ENCODE peak calls at places on chromosomes 4 and X, in seven cellular contexts. One of them, this sample, is unnamed.

GRCh38 chr4:126174627-126175026 is 859.9 kb downstream of the FAT4 start:
- DNase-seq in psoas muscle: no peak
- DNase-seq in nephron progenitor cell: no peak
- DNase-seq in body of pancreas: no peak
- DNase-seq in uterus: no peak
- DNase-seq in Calu3: no peak
- DNase-seq in RWPE2: no peak
- DNase-seq in this sample: no peak

GRCh38 chr4:121950680-121951569 is 935 bp downstream of the TRPC3 start:
- DNase-seq in psoas muscle: peak; percentile 52
- DNase-seq in nephron progenitor cell: peak; percentile 41
- DNase-seq in body of pancreas: peak; percentile 39
- DNase-seq in uterus: peak; percentile 34
- DNase-seq in Calu3: no peak
- DNase-seq in RWPE2: peak; percentile 61
- DNase-seq in this sample: peak; percentile 45

GRCh38 chr4:158410272-158410671 is 111.4 kb upstream of the RXFP1 start:
- DNase-seq in psoas muscle: no peak
- DNase-seq in nephron progenitor cell: no peak
- DNase-seq in body of pancreas: no peak
- DNase-seq in uterus: no peak
- DNase-seq in Calu3: no peak
- DNase-seq in RWPE2: no peak
- DNase-seq in this sample: no peak

GRCh38 chr4:113645771-113646455 is 115.6 kb downstream of the CAMK2D start:
- DNase-seq in psoas muscle: no peak
- DNase-seq in nephron progenitor cell: no peak
- DNase-seq in body of pancreas: peak; percentile 71
- DNase-seq in uterus: no peak
- DNase-seq in Calu3: peak; percentile 32
- DNase-seq in RWPE2: peak; percentile 42
- DNase-seq in this sample: no peak

GRCh38 chrX:9885150-9885549 is 82.0 kb upstream of the CLDN34 start:
- DNase-seq in psoas muscle: peak; percentile 64
- DNase-seq in nephron progenitor cell: peak; percentile 63
- DNase-seq in body of pancreas: peak; percentile 72
- DNase-seq in uterus: no peak
- DNase-seq in Calu3: peak; percentile 77
- DNase-seq in RWPE2: no peak
- DNase-seq in this sample: peak; percentile 50

GRCh38 chrX:118164138-118164537 is 47.5 kb upstream of the KLHL13 start:
- DNase-seq in psoas muscle: no peak
- DNase-seq in nephron progenitor cell: no peak
- DNase-seq in body of pancreas: no peak
- DNase-seq in uterus: no peak
- DNase-seq in Calu3: no peak
- DNase-seq in RWPE2: no peak
- DNase-seq in this sample: no peak

GRCh38 chr4:130172156-130172555 is 1076.2 kb downstream of the C4orf33 start:
- DNase-seq in psoas muscle: no peak
- DNase-seq in nephron progenitor cell: no peak
- DNase-seq in body of pancreas: no peak
- DNase-seq in uterus: no peak
- DNase-seq in Calu3: no peak
- DNase-seq in RWPE2: no peak
- DNase-seq in this sample: no peak

GRCh38 chr4:100165809-100166208 is 24.5 kb downstream of the DDIT4L start:
- DNase-seq in psoas muscle: no peak
- DNase-seq in nephron progenitor cell: no peak
- DNase-seq in body of pancreas: no peak
- DNase-seq in uterus: no peak
- DNase-seq in Calu3: no peak
- DNase-seq in RWPE2: no peak
- DNase-seq in this sample: no peak

GRCh38 chr4:20254517-20255250 is 3.0 kb downstream of the SLIT2 start:
- DNase-seq in psoas muscle: peak; percentile 57
- DNase-seq in nephron progenitor cell: peak; percentile 75
- DNase-seq in body of pancreas: peak; percentile 19
- DNase-seq in uterus: peak; percentile 36
- DNase-seq in Calu3: no peak
- DNase-seq in RWPE2: peak; percentile 42
- DNase-seq in this sample: no peak

GRCh38 chr4:40305329-40306193 is 29.6 kb upstream of the CHRNA9 start:
- DNase-seq in psoas muscle: no peak
- DNase-seq in nephron progenitor cell: no peak
- DNase-seq in body of pancreas: no peak
- DNase-seq in uterus: no peak
- DNase-seq in Calu3: no peak
- DNase-seq in RWPE2: no peak
- DNase-seq in this sample: no peak

GRCh38 chr4:113457886-113458285 is 303.7 kb downstream of the CAMK2D start:
- DNase-seq in psoas muscle: no peak
- DNase-seq in nephron progenitor cell: no peak
- DNase-seq in body of pancreas: no peak
- DNase-seq in uterus: no peak
- DNase-seq in Calu3: no peak
- DNase-seq in RWPE2: no peak
- DNase-seq in this sample: no peak

GRCh38 chr4:23934915-23935314 is 45.1 kb upstream of the PPARGC1A start:
- DNase-seq in psoas muscle: peak; percentile 88
- DNase-seq in nephron progenitor cell: no peak
- DNase-seq in body of pancreas: peak; percentile 57
- DNase-seq in uterus: no peak
- DNase-seq in Calu3: peak; percentile 50
- DNase-seq in RWPE2: no peak
- DNase-seq in this sample: no peak

GRCh38 chrX:138897621-138898492 is 186.3 kb upstream of the FGF13 start:
- DNase-seq in psoas muscle: no peak
- DNase-seq in nephron progenitor cell: no peak
- DNase-seq in body of pancreas: no peak
- DNase-seq in uterus: no peak
- DNase-seq in Calu3: no peak
- DNase-seq in RWPE2: no peak
- DNase-seq in this sample: no peak

GRCh38 chrX:152072236-152072635 is 66.1 kb downstream of the MAGEA10 start:
- DNase-seq in psoas muscle: no peak
- DNase-seq in nephron progenitor cell: no peak
- DNase-seq in body of pancreas: peak; percentile 5
- DNase-seq in uterus: no peak
- DNase-seq in Calu3: peak; percentile 36
- DNase-seq in RWPE2: no peak
- DNase-seq in this sample: no peak

GRCh38 chr4:40506492-40506891 is 123.2 kb downstream of the RBM47 start:
- DNase-seq in psoas muscle: no peak
- DNase-seq in nephron progenitor cell: no peak
- DNase-seq in body of pancreas: peak; percentile 48
- DNase-seq in uterus: no peak
- DNase-seq in Calu3: no peak
- DNase-seq in RWPE2: no peak
- DNase-seq in this sample: no peak

GRCh38 chr4:131499139-131499873 is 1649.8 kb upstream of the PCDH10 start:
- DNase-seq in psoas muscle: no peak
- DNase-seq in nephron progenitor cell: no peak
- DNase-seq in body of pancreas: no peak
- DNase-seq in uterus: no peak
- DNase-seq in Calu3: peak; percentile 4
- DNase-seq in RWPE2: no peak
- DNase-seq in this sample: no peak

GRCh38 chrX:103446665-103447302 is 70.4 kb downstream of the BEX3 start:
- DNase-seq in psoas muscle: no peak
- DNase-seq in nephron progenitor cell: no peak
- DNase-seq in body of pancreas: no peak
- DNase-seq in uterus: no peak
- DNase-seq in Calu3: no peak
- DNase-seq in RWPE2: peak; percentile 55
- DNase-seq in this sample: no peak

GRCh38 chrX:71910526-71911022 is at the start of gene NHSL2:
- DNase-seq in psoas muscle: peak; percentile 56
- DNase-seq in nephron progenitor cell: peak; percentile 49
- DNase-seq in body of pancreas: peak; percentile 6
- DNase-seq in uterus: peak; percentile 27
- DNase-seq in Calu3: peak; percentile 25
- DNase-seq in RWPE2: no peak
- DNase-seq in this sample: no peak

GRCh38 chr4:3317011-3317655 is 24.3 kb downstream of the RGS12 start:
- DNase-seq in psoas muscle: no peak
- DNase-seq in nephron progenitor cell: no peak
- DNase-seq in body of pancreas: no peak
- DNase-seq in uterus: no peak
- DNase-seq in Calu3: no peak
- DNase-seq in RWPE2: no peak
- DNase-seq in this sample: no peak

GRCh38 chr4:3317656-3318211 is 24.9 kb downstream of the RGS12 start:
- DNase-seq in psoas muscle: no peak
- DNase-seq in nephron progenitor cell: no peak
- DNase-seq in body of pancreas: no peak
- DNase-seq in uterus: no peak
- DNase-seq in Calu3: no peak
- DNase-seq in RWPE2: no peak
- DNase-seq in this sample: no peak

GRCh38 chr4:3320361-3321023 is 27.7 kb downstream of the RGS12 start:
- DNase-seq in psoas muscle: peak; percentile 91
- DNase-seq in nephron progenitor cell: no peak
- DNase-seq in body of pancreas: peak; percentile 45
- DNase-seq in uterus: peak; percentile 4
- DNase-seq in Calu3: no peak
- DNase-seq in RWPE2: no peak
- DNase-seq in this sample: no peak

GRCh38 chr4:3316146-3316545 is 23.3 kb downstream of the RGS12 start:
- DNase-seq in psoas muscle: no peak
- DNase-seq in nephron progenitor cell: no peak
- DNase-seq in body of pancreas: no peak
- DNase-seq in uterus: no peak
- DNase-seq in Calu3: no peak
- DNase-seq in RWPE2: peak; percentile 45
- DNase-seq in this sample: no peak

GRCh38 chr4:3318561-3319021 is 25.8 kb downstream of the RGS12 start:
- DNase-seq in psoas muscle: no peak
- DNase-seq in nephron progenitor cell: no peak
- DNase-seq in body of pancreas: no peak
- DNase-seq in uterus: no peak
- DNase-seq in Calu3: no peak
- DNase-seq in RWPE2: no peak
- DNase-seq in this sample: no peak
- TF ChIP-seq CTCF in psoas muscle: no peak
- TF ChIP-seq CTCF in nephron progenitor cell: peak; percentile 13
- TF ChIP-seq CTCF in body of pancreas: no peak
- TF ChIP-seq CTCF in uterus: no peak
- TF ChIP-seq CTCF in Calu3: no peak
- TF ChIP-seq CTCF in RWPE2: peak; percentile 8
- TF ChIP-seq CTCF in this sample: peak; percentile 25

GRCh38 chr4:153542131-153542530 is 76.0 kb downstream of the TMEM131L start:
- DNase-seq in psoas muscle: no peak
- DNase-seq in nephron progenitor cell: no peak
- DNase-seq in body of pancreas: no peak
- DNase-seq in uterus: no peak
- DNase-seq in Calu3: no peak
- DNase-seq in RWPE2: no peak
- DNase-seq in this sample: no peak

GRCh38 chr4:153541426-153542096 is 75.4 kb downstream of the TMEM131L start:
- DNase-seq in psoas muscle: no peak
- DNase-seq in nephron progenitor cell: no peak
- DNase-seq in body of pancreas: no peak
- DNase-seq in uterus: no peak
- DNase-seq in Calu3: no peak
- DNase-seq in RWPE2: no peak
- DNase-seq in this sample: no peak

GRCh38 chr4:153543351-153543750 is 77.2 kb downstream of the TMEM131L start:
- DNase-seq in psoas muscle: no peak
- DNase-seq in nephron progenitor cell: no peak
- DNase-seq in body of pancreas: peak; percentile 60
- DNase-seq in uterus: no peak
- DNase-seq in Calu3: no peak
- DNase-seq in RWPE2: no peak
- DNase-seq in this sample: no peak

GRCh38 chr4:153545822-153546221 is 79.7 kb downstream of the TMEM131L start:
- DNase-seq in psoas muscle: no peak
- DNase-seq in nephron progenitor cell: no peak
- DNase-seq in body of pancreas: no peak
- DNase-seq in uterus: no peak
- DNase-seq in Calu3: no peak
- DNase-seq in RWPE2: no peak
- DNase-seq in this sample: no peak

GRCh38 chr4:153542835-153543234 is 76.7 kb downstream of the TMEM131L start:
- DNase-seq in psoas muscle: no peak
- DNase-seq in nephron progenitor cell: no peak
- DNase-seq in body of pancreas: no peak
- DNase-seq in uterus: no peak
- DNase-seq in Calu3: no peak
- DNase-seq in RWPE2: no peak
- DNase-seq in this sample: no peak
- TF ChIP-seq CTCF in psoas muscle: no peak
- TF ChIP-seq CTCF in nephron progenitor cell: peak; percentile 15
- TF ChIP-seq CTCF in body of pancreas: no peak
- TF ChIP-seq CTCF in uterus: no peak
- TF ChIP-seq CTCF in Calu3: no peak
- TF ChIP-seq CTCF in RWPE2: no peak
- TF ChIP-seq CTCF in this sample: peak; percentile 49

GRCh38 chrX:153609917-153610833 is 11.2 kb upstream of the CCNQ start:
- DNase-seq in psoas muscle: peak; percentile 87
- DNase-seq in nephron progenitor cell: peak; percentile 86
- DNase-seq in body of pancreas: peak; percentile 77
- DNase-seq in uterus: peak; percentile 70
- DNase-seq in Calu3: peak; percentile 78
- DNase-seq in RWPE2: no peak
- DNase-seq in this sample: peak; percentile 62
- TF ChIP-seq CTCF in psoas muscle: peak; percentile 70
- TF ChIP-seq CTCF in nephron progenitor cell: peak; percentile 67
- TF ChIP-seq CTCF in body of pancreas: peak; percentile 59
- TF ChIP-seq CTCF in uterus: peak; percentile 68
- TF ChIP-seq CTCF in Calu3: peak; percentile 90
- TF ChIP-seq CTCF in RWPE2: peak; percentile 71
- TF ChIP-seq CTCF in this sample: peak; percentile 84

GRCh38 chr4:140600408-140600807 is 31.6 kb upstream of the UCP1 start:
- DNase-seq in psoas muscle: no peak
- DNase-seq in nephron progenitor cell: no peak
- DNase-seq in body of pancreas: no peak
- DNase-seq in uterus: no peak
- DNase-seq in Calu3: no peak
- DNase-seq in RWPE2: no peak
- DNase-seq in this sample: no peak

GRCh38 chr4:140607852-140608251 is 39.1 kb upstream of the UCP1 start:
- DNase-seq in psoas muscle: no peak
- DNase-seq in nephron progenitor cell: no peak
- DNase-seq in body of pancreas: no peak
- DNase-seq in uterus: no peak
- DNase-seq in Calu3: no peak
- DNase-seq in RWPE2: no peak
- DNase-seq in this sample: no peak

GRCh38 chr4:140603286-140603685 is 34.5 kb upstream of the UCP1 start:
- DNase-seq in psoas muscle: no peak
- DNase-seq in nephron progenitor cell: no peak
- DNase-seq in body of pancreas: no peak
- DNase-seq in uterus: no peak
- DNase-seq in Calu3: no peak
- DNase-seq in RWPE2: no peak
- DNase-seq in this sample: no peak

GRCh38 chr4:140602714-140603113 is 34.0 kb upstream of the UCP1 start:
- DNase-seq in psoas muscle: no peak
- DNase-seq in nephron progenitor cell: no peak
- DNase-seq in body of pancreas: no peak
- DNase-seq in uterus: no peak
- DNase-seq in Calu3: no peak
- DNase-seq in RWPE2: no peak
- DNase-seq in this sample: no peak

GRCh38 chr4:140604544-140604943 is 35.8 kb upstream of the UCP1 start:
- DNase-seq in psoas muscle: no peak
- DNase-seq in nephron progenitor cell: no peak
- DNase-seq in body of pancreas: no peak
- DNase-seq in uterus: no peak
- DNase-seq in Calu3: no peak
- DNase-seq in RWPE2: no peak
- DNase-seq in this sample: no peak
- TF ChIP-seq CTCF in psoas muscle: no peak
- TF ChIP-seq CTCF in nephron progenitor cell: no peak
- TF ChIP-seq CTCF in body of pancreas: no peak
- TF ChIP-seq CTCF in uterus: no peak
- TF ChIP-seq CTCF in Calu3: no peak
- TF ChIP-seq CTCF in RWPE2: no peak
- TF ChIP-seq CTCF in this sample: no peak